ENCODE peak calls at places on chromosomes 5 and 9, in four cellular contexts. U is cardiac fibroblast; S is CD4-positive, alpha-beta T cell; Q is activated T-cell treated with anti-CD3 and anti-CD28 coated beads, Interleukin-2, amount 50 U/mL, for 48 hours. M is an unnamed sample.
A peak's percentile ranks its signal among the peaks of the same experiment; 100 is the strongest.

GRCh38 chr9:76431601-76432000 is 27.4 kb upstream of the GCNT1 start:
- DNase-seq in S (no peak), Q (no peak), U (no peak), M (no peak)

GRCh38 chr5:137648361-137648760 is 87.5 kb downstream of the KLHL3 start:
- DNase-seq in S (no peak), Q (no peak), U (no peak), M (no peak)

GRCh38 chr5:125011419-125011818 is 265.0 kb upstream of the ZNF608 start:
- DNase-seq in Q (no peak), S (no peak), U (no peak), M (no peak)

GRCh38 chr9:99752710-99753109 is 69.0 kb upstream of the NR4A3 start:
- DNase-seq in S (no peak), Q (no peak), U (peak; percentile 85), M (no peak)

GRCh38 chr9:69932901-69933300 is 110.7 kb upstream of the MAMDC2 start:
- DNase-seq in U (peak; percentile 54), Q (no peak), S (no peak), M (no peak)

GRCh38 chr5:85334-85995 is 6.5 kb upstream of the PLEKHG4B start:
- DNase-seq in S (no peak), Q (no peak), U (no peak), M (no peak)

GRCh38 chr5:82564963-82565362 is 286.8 kb upstream of the RPS23 start:
- DNase-seq in Q (no peak), S (no peak), U (no peak), M (no peak)

GRCh38 chr9:107637421-107638420 is 148.2 kb upstream of the KLF4 start:
- DNase-seq in S (no peak), U (peak; percentile 99), Q (no peak), M (no peak)

GRCh38 chr5:55691265-55692105 is 20.6 kb downstream of the SLC38A9 start:
- DNase-seq in S (no peak), U (peak; percentile 68), Q (no peak), M (no peak)